ENCODE peak calls at places on chromosomes 16 and 17, in six cellular contexts. R is PC-3; W is activated T-cell treated with anti-CD3 and anti-CD28 coated beads, Interleukin-2, amount 50 U/mL, for 4 hours; C is amniotic stem cell; L is fibroblast of the aortic adventitia; A is brain microvascular endothelial cell. K is an unnamed sample.

GRCh38 chr16:726438-727290 is at the start of the genes CCDC78 and HAGHL:
- DNase-seq in W (peak), R (peak), C (no peak), L (no peak), A (no peak), K (no peak)

GRCh38 chr16:23518435-23518891 is 8.2 kb upstream of the GGA2 start:
- DNase-seq in W (no peak), R (peak), A (peak), L (no peak), C (no peak), K (no peak)

GRCh38 chr17:27605409-27605808 is 25.6 kb upstream of the LGALS9 start:
- DNase-seq in R (no peak), W (no peak), L (no peak), A (no peak), C (no peak), K (no peak)

GRCh38 chr17:43405861-43406260 is 7.1 kb downstream of the ARL4D start:
- DNase-seq in L (no peak), W (no peak), R (no peak), A (no peak), C (no peak), K (no peak)

GRCh38 chr16:3881499-3881995 is 1.0 kb upstream of the CREBBP start:
- DNase-seq in R (no peak), L (no peak), A (no peak), W (no peak), C (no peak), K (no peak)

GRCh38 chr17:55005520-55005919 is 37.0 kb downstream of the STXBP4 start:
- DNase-seq in C (no peak), W (no peak), A (peak), R (peak), L (peak), K (no peak)

GRCh38 chr16:24382929-24383328 is 126.8 kb downstream of the CACNG3 start:
- DNase-seq in A (no peak), R (no peak), L (no peak), W (no peak), C (no peak), K (no peak)

GRCh38 chr16:67101301-67101675 is 8.5 kb upstream of the PHAF1 start:
- DNase-seq in L (no peak), W (no peak), A (no peak), R (no peak), C (no peak), K (no peak)

GRCh38 chr17:14499976-14500375 is 199.1 kb downstream of the HS3ST3B1 start:
- DNase-seq in C (no peak), A (no peak), L (no peak), R (no peak), W (no peak), K (no peak)

GRCh38 chr17:82424001-82424862 is 5.8 kb upstream of the OGFOD3 start:
- DNase-seq in A (peak), L (peak), C (no peak), W (peak), R (peak), K (peak)

GRCh38 chr16:12899529-12900168 is 1.7 kb upstream of the SHISA9 start:
- DNase-seq in R (peak), L (no peak), C (no peak), A (no peak), W (no peak), K (no peak)

K was measured in NCI-H774.